ENCODE peak calls at places on chromosomes 2 and 18, in seven cellular contexts. Y is IMR-90, F is left ventricle myocardium inferior, C is mammary epithelial cell, T is psoas muscle, W is cardiac muscle cell, I is adrenal gland. S is an unnamed sample. For H3K36me3, the result is how much of the 10 kb centered on the place peaks cover.

GRCh38 chr18:28854964-28855363 is 678.0 kb upstream of the CDH2 start:
- DNase-seq in Y (peak), F (no peak), C (peak), T (no peak), W (peak), I (no peak), S (no peak)

GRCh38 chr2:147490612-147491261 is 354.1 kb upstream of the ACVR2A start:
- DNase-seq in Y (no peak), F (no peak), C (no peak), T (no peak), W (no peak), I (no peak), S (no peak)

GRCh38 chr2:109435866-109436634 is 177.7 kb downstream of the SEPTIN10 start:
- DNase-seq in Y (peak), F (peak), C (no peak), T (peak), W (no peak), I (peak), S (peak)

GRCh38 chr2:229176136-229176535 is 95.0 kb downstream of the PID1 start:
- DNase-seq in Y (no peak), F (no peak), C (no peak), T (no peak), W (no peak), I (no peak), S (no peak)

GRCh38 chr2:98436734-98437133 is 7.9 kb upstream of the INPP4A start:
- DNase-seq in Y (no peak), F (peak), C (no peak), T (no peak), W (no peak), I (no peak), S (no peak)

GRCh38 chr18:34783485-34783884 is 73.4 kb downstream of the DTNA start:
- DNase-seq in Y (peak), F (no peak), C (no peak), T (no peak), W (no peak), I (no peak), S (no peak)

GRCh38 chr2:137969418-137969765 is 5.1 kb downstream of the HNMT start:
- DNase-seq in Y (peak), F (no peak), C (peak), T (no peak), W (no peak), I (peak), S (peak)

GRCh38 chr2:9170458-9171130 is 36.0 kb upstream of the ASAP2 start:
- DNase-seq in Y (no peak), F (no peak), C (peak), T (no peak), W (no peak), I (no peak), S (no peak)

GRCh38 chr2:145095641-145096435 is 575.9 kb upstream of the ZEB2 start:
- DNase-seq in Y (peak), F (no peak), C (peak), T (no peak), W (no peak), I (no peak), S (no peak)

GRCh38 chr18:76801567-76802505 is 20.5 kb upstream of the ZNF236 start:
- DNase-seq in Y (peak), F (peak), C (peak), T (peak), W (peak), I (peak), S (peak)

GRCh38 chr2:216056739-216057138 is 24.9 kb downstream of the PECR start:
- DNase-seq in Y (no peak), F (no peak), C (no peak), T (no peak), W (no peak), I (no peak), S (no peak)

GRCh38 chr18:49274188-49274714 is 186.2 kb downstream of the DYM start:
- DNase-seq in Y (peak), F (no peak), C (no peak), T (no peak), W (no peak), I (no peak), S (no peak)

GRCh38 chr2:100846716-100847115 is 26.8 kb downstream of the NPAS2 start:
- DNase-seq in Y (no peak), F (no peak), C (no peak), T (no peak), W (no peak), I (no peak), S (no peak)

GRCh38 chr2:60553992-60554648 is 666 bp upstream of the BCL11A start:
- DNase-seq in Y (no peak), F (peak), C (peak), T (no peak), W (peak), I (peak), S (peak)

GRCh38 chr2:33526132-33526531 is 49.7 kb downstream of the RASGRP3 start:
- DNase-seq in Y (peak), F (no peak), C (no peak), T (no peak), W (no peak), I (no peak), S (no peak)

GRCh38 chr2:187383043-187383800 is 64.8 kb downstream of the CALCRL start:
- DNase-seq in Y (no peak), F (no peak), C (no peak), T (no peak), W (no peak), I (no peak), S (no peak)

GRCh38 chr2:203718087-203718486 is 11.6 kb downstream of the CD28 start:
- DNase-seq in Y (peak), F (no peak), C (no peak), T (no peak), W (peak), I (peak), S (no peak)

GRCh38 chr2:217356795-217357194 is 496.9 kb upstream of the TNP1 start:
- DNase-seq in Y (no peak), F (no peak), C (no peak), T (peak), W (no peak), I (peak), S (peak)

GRCh38 chr2:181657379-181657778 is 474 bp upstream of the CERKL start:
- DNase-seq in Y (no peak), F (no peak), C (no peak), T (no peak), W (no peak), I (no peak), S (no peak)

GRCh38 chr2:149037851-149038250 is 648 bp upstream of the LYPD6B start:
- DNase-seq in Y (no peak), F (no peak), C (peak), T (no peak), W (peak), I (no peak), S (no peak)

GRCh38 chr2:1773883-1774282 is 29.6 kb upstream of the PXDN start:
- DNase-seq in Y (no peak), F (no peak), C (no peak), T (no peak), W (no peak), I (no peak), S (peak)

GRCh38 chr2:109387221-109387735 is 226.5 kb downstream of the SEPTIN10 start:
- DNase-seq in Y (no peak), F (no peak), C (no peak), T (no peak), W (no peak), I (no peak), S (no peak)

GRCh38 chr2:29485117-29485516 is 369.9 kb downstream of the CLIP4 start:
- DNase-seq in Y (no peak), F (no peak), C (no peak), T (no peak), W (no peak), I (no peak), S (no peak)

DNA sequence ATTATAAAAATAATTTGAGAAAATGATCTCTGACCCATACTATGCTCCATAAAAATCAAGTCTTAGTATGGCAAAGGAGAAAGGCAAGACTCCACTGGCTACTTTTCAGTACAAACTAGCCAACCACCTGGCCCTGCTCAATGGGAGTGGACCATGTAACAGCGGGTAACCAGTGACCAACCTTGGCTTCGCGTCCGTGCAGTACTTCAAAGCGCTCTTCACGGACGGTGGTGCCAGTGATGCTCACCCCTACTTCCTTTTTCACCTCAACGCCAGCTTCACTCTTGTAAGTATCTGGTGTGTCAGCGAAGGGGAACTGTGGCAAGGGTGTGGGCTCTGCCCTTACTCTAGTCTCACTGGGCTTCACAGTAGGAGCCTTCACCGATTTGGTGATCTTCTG is 23.3 kb downstream of the TTN start:
- DNase-seq in Y (no peak), F (no peak), C (no peak), T (no peak), W (no peak), I (no peak), S (no peak)
- H3K36me3 ChIP-seq in Y (under half), F (half or more), C (under half), T (half or more), W (half or more), I (under half), S (under half)

GRCh38 chr2:86073225-86073624 is 32.5 kb downstream of the POLR1A start:
- DNase-seq in Y (no peak), F (no peak), C (no peak), T (no peak), W (no peak), I (no peak), S (no peak)

GRCh38 chr2:86074811-86075210 is 30.9 kb downstream of the POLR1A start:
- DNase-seq in Y (no peak), F (no peak), C (no peak), T (no peak), W (no peak), I (no peak), S (no peak)

GRCh38 chr2:86074256-86074655 is 31.4 kb downstream of the POLR1A start:
- DNase-seq in Y (no peak), F (no peak), C (no peak), T (no peak), W (no peak), I (no peak), S (no peak)

GRCh38 chr2:86070868-86071267 is 34.8 kb downstream of the POLR1A start:
- DNase-seq in Y (no peak), F (no peak), C (no peak), T (no peak), W (no peak), I (no peak), S (no peak)

DNA sequence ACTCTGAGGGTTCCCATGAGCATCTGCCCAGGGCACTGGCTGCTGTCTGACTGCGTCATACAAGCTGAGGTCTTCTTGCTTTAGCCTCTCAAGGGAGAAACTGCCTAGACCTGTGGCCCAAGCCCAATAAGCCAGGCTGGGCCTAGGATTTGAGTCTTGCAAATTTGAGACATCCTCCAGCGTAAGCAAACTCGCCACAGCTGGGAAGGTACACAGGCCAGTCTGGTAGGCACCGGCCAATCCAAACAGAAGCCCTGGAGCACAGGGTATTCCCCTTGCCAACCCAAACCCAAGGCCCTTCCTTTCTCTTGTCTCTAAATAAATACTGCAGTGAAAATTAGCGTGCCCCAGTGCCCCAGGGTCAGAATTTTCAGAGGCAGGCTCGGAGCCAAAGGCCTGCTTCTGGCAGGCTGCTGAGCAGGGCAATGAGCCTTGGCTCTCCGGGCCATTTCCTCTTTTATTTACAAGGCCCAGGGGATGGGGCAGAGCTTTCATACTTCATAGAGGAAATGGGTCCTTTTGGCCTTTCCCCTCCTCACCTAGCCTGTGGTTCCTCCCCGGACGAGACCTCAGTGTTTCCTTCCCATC is 33.3 kb downstream of the POLR1A start:
- DNase-seq in Y (no peak), F (peak), C (no peak), T (peak), W (no peak), I (peak), S (peak)
- H3K36me3 ChIP-seq in Y (half or more), F (half or more), C (under half), T (half or more), W (under half), I (under half), S (under half)

GRCh38 chr2:32452338-32453064 is 95.7 kb downstream of the BIRC6 start:
- DNase-seq in Y (no peak), F (no peak), C (no peak), T (no peak), W (no peak), I (no peak), S (no peak)
- H3K36me3 ChIP-seq in Y (under half), F (under half), C (under half), T (under half), W (under half), I (under half), S (under half)

GRCh38 chr18:55876254-55876653 is 288.3 kb upstream of the TCF4 start:
- DNase-seq in Y (no peak), F (no peak), C (no peak), T (no peak), W (no peak), I (no peak), S (no peak)
- H3K36me3 ChIP-seq in Y (under half), F (under half), C (under half), T (under half), W (under half), I (under half), S (under half)

GRCh38 chr2:171822520-171823297 is 71.3 kb downstream of the SLC25A12 start:
- DNase-seq in Y (peak), F (no peak), C (no peak), T (no peak), W (no peak), I (no peak), S (no peak)
- H3K36me3 ChIP-seq in Y (under half), F (half or more), C (under half), T (under half), W (under half), I (under half), S (under half)